ENCODE peak calls at places on chromosomes 6 and 20, in seven cellular contexts. W is fibroblast of pulmonary artery; I is memory B cell; J is SW 1271; V is Ammon's horn; F is occipital lobe; O is activated naive CD4-positive, alpha-beta T cell treated with anti-CD3 and anti-CD28 coated beads, Interleukin-2, amount 50 U/mL, for 72 hours. C is an unnamed sample.
A peak's percentile ranks its signal among the peaks of the same experiment; 100 is the strongest.

GRCh38 chr6:112117554-112117953 is 30.2 kb downstream of the FAM229B start:
- DNase-seq in W (peak; percentile 51), I (no peak), J (no peak), V (no peak), F (no peak), O (no peak), C (no peak)

GRCh38 chr6:122323361-122323760 is 76.1 kb upstream of the HSF2 start:
- DNase-seq in W (no peak), I (no peak), J (no peak), V (no peak), F (no peak), O (no peak), C (no peak)

GRCh38 chr6:42113929-42114636 is 28.3 kb downstream of the C6orf132 start:
- DNase-seq in W (no peak), I (no peak), J (no peak), V (no peak), F (no peak), O (no peak), C (no peak)

GRCh38 chr6:122268394-122268793 is 131.1 kb upstream of the HSF2 start:
- DNase-seq in W (no peak), I (no peak), J (no peak), V (no peak), F (no peak), O (no peak), C (no peak)

GRCh38 chr6:46340246-46340645 is 151.0 kb downstream of the RCAN2 start:
- DNase-seq in W (no peak), I (no peak), J (no peak), V (no peak), F (no peak), O (no peak), C (no peak)

GRCh38 chr6:163585932-163586437 is 171.5 kb downstream of the QKI start:
- DNase-seq in W (peak; percentile 96), I (no peak), J (peak; percentile 30), V (no peak), F (no peak), O (no peak), C (no peak)

GRCh38 chr6:85390105-85390728 is 59.7 kb upstream of the NT5E start:
- DNase-seq in W (no peak), I (no peak), J (no peak), V (no peak), F (no peak), O (no peak), C (no peak)

GRCh38 chr6:9062581-9062980 is 627.2 kb upstream of the SLC35B3 start:
- DNase-seq in W (no peak), I (no peak), J (no peak), V (no peak), F (no peak), O (no peak), C (no peak)

GRCh38 chr6:53310751-53311585 is 37.8 kb downstream of the ELOVL5 start:
- DNase-seq in W (no peak), I (no peak), J (no peak), V (no peak), F (no peak), O (no peak), C (no peak)

GRCh38 chr6:157312733-157313132 is 10.6 kb downstream of the TMEM242 start:
- DNase-seq in W (no peak), I (no peak), J (no peak), V (no peak), F (no peak), O (no peak), C (no peak)

GRCh38 chr6:29663300-29664039 is 6.6 kb downstream of the MOG start:
- DNase-seq in W (no peak), I (no peak), J (no peak), V (no peak), F (no peak), O (no peak), C (no peak)

GRCh38 chr20:10556519-10557083 is 117.2 kb downstream of the JAG1 start:
- DNase-seq in W (peak; percentile 17), I (no peak), J (no peak), V (no peak), F (no peak), O (no peak), C (no peak)

GRCh38 chr6:89311853-89312531 is 3.1 kb downstream of the GABRR2 start:
- DNase-seq in W (peak; percentile 90), I (no peak), J (no peak), V (peak; percentile 80), F (peak; percentile 49), O (no peak), C (no peak)

GRCh38 chr6:135497412-135498177 is at the start of gene AHI1:
- DNase-seq in W (peak; percentile 94), I (peak; percentile 92), J (peak; percentile 55), V (peak; percentile 98), F (peak; percentile 91), O (peak; percentile 97), C (peak; percentile 73)

GRCh38 chr20:7798176-7798575 is 142.1 kb downstream of the HAO1 start:
- DNase-seq in W (peak; percentile 23), I (no peak), J (no peak), V (no peak), F (no peak), O (no peak), C (no peak)

GRCh38 chr6:63923139-63923739 is 287.6 kb downstream of the PHF3 start:
- DNase-seq in W (peak; percentile 66), I (no peak), J (peak; percentile 0), V (peak; percentile 24), F (no peak), O (no peak), C (no peak)

GRCh38 chr6:139037490-139037889 is 8.9 kb downstream of the ABRACL start:
- DNase-seq in W (peak; percentile 90), I (no peak), J (no peak), V (no peak), F (no peak), O (no peak), C (no peak)

GRCh38 chr20:38334016-38334415 is 12.3 kb upstream of the LBP start:
- DNase-seq in W (no peak), I (no peak), J (no peak), V (no peak), F (no peak), O (no peak), C (no peak)

GRCh38 chr6:67642582-67642981 is 992.5 kb upstream of the ADGRB3 start:
- DNase-seq in W (no peak), I (no peak), J (no peak), V (no peak), F (no peak), O (no peak), C (no peak)

GRCh38 chr20:41234546-41234945 is 83.0 kb downstream of the ZHX3 start:
- DNase-seq in W (no peak), I (no peak), J (no peak), V (peak; percentile 88), F (peak; percentile 45), O (no peak), C (peak; percentile 47)

GRCh38 chr6:1310628-1311399 is 1.1 kb upstream of the FOXQ1 start:
- DNase-seq in W (no peak), I (no peak), J (no peak), V (no peak), F (no peak), O (no peak), C (no peak)

GRCh38 chr6:121764493-121764892 is 329.0 kb downstream of the GJA1 start:
- DNase-seq in W (no peak), I (no peak), J (no peak), V (no peak), F (no peak), O (no peak), C (no peak)

GRCh38 chr6:56040875-56041274 is 165.5 kb upstream of the BMP5 start:
- DNase-seq in W (peak; percentile 81), I (no peak), J (no peak), V (no peak), F (no peak), O (no peak), C (no peak)

GRCh38 chr6:53598584-53598983 is 53.7 kb upstream of the GCLC start:
- DNase-seq in W (no peak), I (no peak), J (no peak), V (no peak), F (no peak), O (no peak), C (no peak)

GRCh38 chr6:116087437-116088027 is 13.1 kb upstream of the NT5DC1 start:
- DNase-seq in W (peak; percentile 29), I (no peak), J (no peak), V (no peak), F (no peak), O (no peak), C (no peak)

GRCh38 chr6:53313784-53314382 is 34.9 kb downstream of the ELOVL5 start:
- DNase-seq in W (peak; percentile 92), I (no peak), J (no peak), V (no peak), F (no peak), O (no peak), C (no peak)

GRCh38 chr6:101722991-101723579 is 329.6 kb downstream of the GRIK2 start:
- DNase-seq in W (peak; percentile 95), I (no peak), J (no peak), V (no peak), F (no peak), O (no peak), C (no peak)

GRCh38 chr20:38649275-38649891 is 47.8 kb downstream of the ARHGAP40 start:
- DNase-seq in W (peak; percentile 48), I (no peak), J (no peak), V (peak; percentile 72), F (no peak), O (no peak), C (peak; percentile 27)

GRCh38 chr6:11459002-11459658 is 78.4 kb upstream of the TMEM170B start:
- DNase-seq in W (no peak), I (no peak), J (no peak), V (no peak), F (no peak), O (no peak), C (no peak)

GRCh38 chr6:26156105-26156849 is 69.0 kb downstream of the HFE start:
- DNase-seq in W (peak; percentile 92), I (peak; percentile 94), J (peak; percentile 64), V (peak; percentile 93), F (peak; percentile 88), O (peak; percentile 91), C (peak; percentile 80)

GRCh38 chr6:36469946-36470345 is 27.1 kb downstream of the KCTD20 start:
- DNase-seq in W (no peak), I (no peak), J (no peak), V (no peak), F (no peak), O (no peak), C (no peak)

GRCh38 chr20:2610941-2611720 is 41.3 kb upstream of the NOP56 start:
- DNase-seq in W (no peak), I (no peak), J (no peak), V (no peak), F (no peak), O (no peak), C (no peak)

GRCh38 chr6:152984387-152984872 is 1.6 kb upstream of the FBXO5 start:
- DNase-seq in W (no peak), I (no peak), J (no peak), V (no peak), F (no peak), O (no peak), C (no peak)